ENCODE peak calls at places on chromosomes 11 and 22, in four cellular contexts. S is IMR-90, M is mesendoderm, Y is H1. N is an unnamed sample.

GRCh38 chr11:57213282-57214086 is 23.6 kb downstream of the APLNR start:
- DNase-seq in S (peak), M (peak), Y (peak), N (peak)

GRCh38 chr11:45385844-45386243 is 99.7 kb upstream of the SYT13 start:
- DNase-seq in S (no peak), M (no peak), Y (no peak), N (no peak)

GRCh38 chr11:86244063-86244521 is 461 bp upstream of the EED start:
- DNase-seq in S (peak), M (peak), Y (no peak), N (peak)

GRCh38 chr11:1515082-1516060 is 28.8 kb upstream of the MOB2 start:
- DNase-seq in S (peak), M (peak), Y (peak), N (peak)

GRCh38 chr11:24679686-24680318 is 182.9 kb downstream of the LUZP2 start:
- DNase-seq in S (peak), M (peak), Y (no peak), N (no peak)

GRCh38 chr11:75858613-75859012 is 43.6 kb downstream of the UVRAG start:
- DNase-seq in S (peak), M (peak), Y (no peak), N (no peak)

GRCh38 chr11:76237041-76237649 is 30.8 kb upstream of the WNT11 start:
- DNase-seq in S (no peak), M (no peak), Y (no peak), N (no peak)

GRCh38 chr22:47115921-47116320 is 353.5 kb downstream of the TBC1D22A start:
- DNase-seq in S (no peak), M (no peak), Y (no peak), N (no peak)

GRCh38 chr11:62416596-62416995 is 2.2 kb upstream of the SCGB1A1 start:
- DNase-seq in S (no peak), M (no peak), Y (no peak), N (no peak)

GRCh38 chr11:85805387-85805786 is 5.6 kb downstream of the SYTL2 start:
- DNase-seq in S (peak), M (no peak), Y (no peak), N (no peak)

GRCh38 chr11:94649925-94650623 is 82.9 kb downstream of the PIWIL4 start:
- DNase-seq in S (no peak), M (peak), Y (no peak), N (no peak)

GRCh38 chr22:26669060-26669481 is 11.7 kb downstream of the MIAT start:
- DNase-seq in S (peak), M (peak), Y (peak), N (peak)

GRCh38 chr11:73126804-73127480 is 15.2 kb downstream of the FCHSD2 start:
- DNase-seq in S (no peak), M (no peak), Y (no peak), N (no peak)

GRCh38 chr22:33302049-33302545 is 243.9 kb upstream of the SYN3 start:
- DNase-seq in S (peak), M (peak), Y (peak), N (peak)

GRCh38 chr11:65899356-65900124 is 648 bp downstream of the FOSL1 start:
- DNase-seq in S (peak), M (peak), Y (peak), N (peak)

GRCh38 chr11:44865866-44866272 is 84.8 kb downstream of the TP53I11 start:
- DNase-seq in S (no peak), M (no peak), Y (no peak), N (no peak)

GRCh38 chr22:35380537-35381423 is at the start of gene HMOX1:
- DNase-seq in S (peak), M (peak), Y (peak), N (peak)

GRCh38 chr11:75625970-75626691 is 42.7 kb downstream of the MAP6 start:
- DNase-seq in S (peak), M (peak), Y (no peak), N (no peak)

GRCh38 chr11:94283678-94284077 is 20.7 kb upstream of the IZUMO1R start:
- DNase-seq in S (no peak), M (no peak), Y (no peak), N (no peak)

GRCh38 chr22:45240810-45241631 is at the start of gene KIAA0930:
- DNase-seq in S (peak), M (peak), Y (peak), N (peak)

GRCh38 chr11:7115775-7116174 is 27.0 kb downstream of the RBMXL2 start:
- DNase-seq in S (peak), M (no peak), Y (no peak), N (no peak)

GRCh38 chr22:46862418-46863324 is 100.2 kb downstream of the TBC1D22A start:
- DNase-seq in S (no peak), M (no peak), Y (no peak), N (no peak)

GRCh38 chr22:41831383-41831782 is 1.5 kb upstream of the SREBF2 start:
- DNase-seq in S (no peak), M (peak), Y (no peak), N (no peak)

GRCh38 chr11:102428696-102429095 is 23.9 kb downstream of the TMEM123 start:
- DNase-seq in S (no peak), M (no peak), Y (no peak), N (no peak)

GRCh38 chr11:73268671-73269271 is 3.4 kb upstream of the P2RY6 start:
- DNase-seq in S (no peak), M (no peak), Y (no peak), N (peak)

GRCh38 chr11:75100314-75100713 is 3.6 kb upstream of the OR2AT4 start:
- DNase-seq in S (peak), M (peak), Y (no peak), N (no peak)

GRCh38 chr22:36245805-36246356 is 6.6 kb upstream of the APOL2 start:
- DNase-seq in S (no peak), M (no peak), Y (no peak), N (peak)

GRCh38 chr11:108435066-108435465 is 32.3 kb downstream of the C11orf65 start:
- DNase-seq in S (no peak), M (no peak), Y (no peak), N (no peak)

GRCh38 chr22:41001722-41002122 is 50.5 kb downstream of the RBX1 start:
- DNase-seq in S (peak), M (peak), Y (no peak), N (no peak)

GRCh38 chr22:37982151-37982838 is 2.1 kb downstream of the SOX10 start:
- DNase-seq in S (no peak), M (no peak), Y (no peak), N (no peak)

GRCh38 chr11:6812391-6813005 is 13.0 kb upstream of the OR6A2 start:
- DNase-seq in S (peak), M (peak), Y (no peak), N (peak)

GRCh38 chr11:123405123-123405592 is 24.9 kb upstream of the GRAMD1B start:
- DNase-seq in S (no peak), M (peak), Y (no peak), N (no peak)

GRCh38 chr22:36732609-36733008 is 29.1 kb upstream of the CACNG2 start:
- DNase-seq in S (no peak), M (no peak), Y (no peak), N (peak)

GRCh38 chr11:61697764-61698163 is 17.6 kb downstream of the DAGLA start:
- DNase-seq in S (no peak), M (no peak), Y (no peak), N (no peak)

GRCh38 chr22:26893034-26893710 is 235.8 kb downstream of the MIAT start:
- DNase-seq in S (no peak), M (peak), Y (peak), N (peak)

GRCh38 chr11:72470386-72470785 is 36.1 kb upstream of the CLPB start:
- DNase-seq in S (no peak), M (no peak), Y (no peak), N (no peak)

GRCh38 chr11:66562907-66563583 is 5.4 kb downstream of the CTSF start:
- DNase-seq in S (no peak), M (no peak), Y (no peak), N (no peak)

GRCh38 chr22:47292546-47293320 is 530.3 kb downstream of the TBC1D22A start:
- DNase-seq in S (no peak), M (no peak), Y (no peak), N (no peak)

GRCh38 chr22:39746600-39747262 is 146.8 kb downstream of the ENTHD1 start:
- DNase-seq in S (no peak), M (no peak), Y (no peak), N (no peak)

DNA sequence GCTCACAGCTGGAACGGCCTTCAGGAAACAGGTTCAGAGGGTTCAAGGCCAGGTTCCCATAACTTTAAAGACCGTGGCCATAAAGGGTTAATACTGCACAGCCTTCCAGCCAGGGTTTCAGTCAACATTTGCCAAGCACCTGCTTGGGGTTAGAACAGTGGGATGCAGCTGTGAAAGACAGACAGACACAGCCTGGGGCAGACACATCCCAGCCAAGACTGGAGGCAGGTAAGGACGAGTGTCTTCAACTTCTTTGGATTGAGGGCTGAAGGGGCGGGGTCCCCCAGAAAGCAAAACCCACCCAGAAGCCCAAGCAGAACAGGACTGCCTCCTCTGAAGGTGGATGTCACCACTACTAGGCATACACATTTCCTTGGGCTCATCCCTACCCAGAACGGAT is 14.3 kb downstream of the ARFGAP2 start:
- DNase-seq in S (no peak), M (no peak), Y (no peak), N (no peak)
- H4K5ac ChIP-seq in S (no peak), M (no peak), Y (no peak), N (no peak)

GRCh38 chr22:42924436-42924835 is 67.4 kb upstream of the ARFGAP3 start:
- DNase-seq in S (no peak), M (no peak), Y (no peak), N (no peak)
- H3K4me2 ChIP-seq in S (no peak), M (no peak), Y (no peak), N (no peak)

GRCh38 chr11:134943544-134943943 is 531.5 kb upstream of the B3GAT1 start:
- DNase-seq in S (no peak), M (no peak), Y (no peak), N (no peak)
- H4K5ac ChIP-seq in S (no peak), M (no peak), Y (no peak), N (no peak)

DNA sequence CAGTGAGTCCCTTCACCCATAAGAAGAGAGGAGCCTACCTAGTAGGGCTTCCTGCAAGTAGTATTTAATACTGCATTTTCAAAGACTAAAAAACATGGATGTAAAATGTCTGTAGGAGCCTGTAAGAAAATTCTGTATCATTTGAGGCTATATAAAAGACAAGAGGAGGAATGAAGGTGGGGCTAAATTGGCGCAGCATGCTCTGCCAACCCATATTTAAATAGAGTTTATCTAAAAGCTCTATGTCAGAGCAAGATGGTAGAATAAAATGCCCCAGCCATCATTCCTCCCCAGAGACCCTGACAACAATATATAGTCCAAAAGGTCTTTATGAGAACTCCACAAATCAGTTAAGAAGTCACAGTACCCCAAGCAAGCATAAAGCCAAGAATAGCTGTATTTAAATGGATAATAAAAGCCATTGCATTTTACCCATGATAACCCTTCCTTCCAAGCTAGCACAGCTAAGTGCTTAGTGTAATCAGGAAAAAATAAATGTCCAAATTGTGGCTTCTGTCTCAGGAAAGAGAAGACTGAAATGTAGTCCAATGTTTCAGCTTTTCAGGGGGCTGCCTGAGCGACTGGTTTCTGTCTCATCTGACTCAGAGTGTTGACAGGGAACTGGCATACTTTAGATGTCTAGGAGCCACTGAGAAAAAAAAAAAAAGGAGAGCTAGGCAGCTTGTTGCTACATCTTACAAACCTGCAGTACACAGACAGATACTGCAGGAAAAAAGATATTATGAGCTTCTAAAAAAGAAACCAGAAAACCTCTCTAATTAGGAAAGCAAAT is 258.6 kb downstream of the METTL15 start:
- DNase-seq in S (peak), M (no peak), Y (no peak), N (no peak)
- H3K4me2 ChIP-seq in S (peak), M (no peak), Y (no peak), N (no peak)

DNA sequence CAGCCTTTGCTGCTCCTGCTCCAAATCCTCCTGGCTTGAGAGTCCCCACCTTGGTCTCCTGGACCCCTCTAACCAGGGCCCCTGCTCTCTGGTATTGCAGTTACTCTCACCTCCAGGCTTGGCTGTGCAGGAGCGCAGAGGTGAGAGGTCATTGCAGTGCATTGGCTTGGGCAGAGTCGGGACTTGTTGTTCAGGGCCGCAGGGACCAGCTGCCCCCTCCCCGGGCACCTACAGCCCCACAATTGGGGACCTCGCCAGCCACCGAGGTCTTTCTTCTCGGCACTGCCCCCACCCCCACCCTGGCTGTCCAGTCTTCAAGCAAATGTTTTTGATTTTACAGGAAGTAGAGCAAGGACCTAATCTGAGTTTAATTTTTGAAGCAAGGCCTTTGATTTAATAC is 65.5 kb upstream of the FGF3 start:
- DNase-seq in S (no peak), M (no peak), Y (no peak), N (no peak)
- H4K5ac ChIP-seq in S (no peak), M (no peak), Y (no peak), N (no peak)

DNA sequence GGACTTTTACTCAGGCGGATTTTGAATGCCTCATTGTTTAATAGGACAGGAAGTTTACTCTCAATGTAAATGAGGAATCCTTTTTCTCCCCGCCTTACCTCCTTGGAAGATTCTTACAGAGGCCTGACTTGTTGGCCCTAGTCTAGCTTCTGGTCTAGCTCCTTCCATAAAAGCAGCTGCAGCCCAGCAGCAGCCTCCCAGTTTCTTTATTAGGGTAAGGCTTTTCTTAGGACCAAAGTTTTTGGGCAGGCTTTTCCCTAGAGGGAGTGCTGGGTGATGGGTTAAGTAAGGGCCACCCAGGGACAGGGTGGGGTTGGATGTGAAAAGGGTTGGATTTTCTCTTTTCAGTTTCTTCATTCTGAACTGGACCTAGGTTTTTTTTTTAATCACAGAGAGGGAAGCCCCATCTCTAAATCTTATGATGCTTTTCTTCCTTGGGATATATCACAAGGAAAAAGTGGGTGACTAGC is 49.7 kb downstream of the LIF start:
- DNase-seq in S (no peak), M (no peak), Y (no peak), N (no peak)
- H3K4me2 ChIP-seq in S (peak), M (no peak), Y (peak), N (peak)

GRCh38 chr11:68579455-68579854 is 104.9 kb upstream of the GAL start:
- DNase-seq in S (peak), M (no peak), Y (no peak), N (no peak)
- H4K5ac ChIP-seq in S (no peak), M (no peak), Y (no peak), N (no peak)

DNA sequence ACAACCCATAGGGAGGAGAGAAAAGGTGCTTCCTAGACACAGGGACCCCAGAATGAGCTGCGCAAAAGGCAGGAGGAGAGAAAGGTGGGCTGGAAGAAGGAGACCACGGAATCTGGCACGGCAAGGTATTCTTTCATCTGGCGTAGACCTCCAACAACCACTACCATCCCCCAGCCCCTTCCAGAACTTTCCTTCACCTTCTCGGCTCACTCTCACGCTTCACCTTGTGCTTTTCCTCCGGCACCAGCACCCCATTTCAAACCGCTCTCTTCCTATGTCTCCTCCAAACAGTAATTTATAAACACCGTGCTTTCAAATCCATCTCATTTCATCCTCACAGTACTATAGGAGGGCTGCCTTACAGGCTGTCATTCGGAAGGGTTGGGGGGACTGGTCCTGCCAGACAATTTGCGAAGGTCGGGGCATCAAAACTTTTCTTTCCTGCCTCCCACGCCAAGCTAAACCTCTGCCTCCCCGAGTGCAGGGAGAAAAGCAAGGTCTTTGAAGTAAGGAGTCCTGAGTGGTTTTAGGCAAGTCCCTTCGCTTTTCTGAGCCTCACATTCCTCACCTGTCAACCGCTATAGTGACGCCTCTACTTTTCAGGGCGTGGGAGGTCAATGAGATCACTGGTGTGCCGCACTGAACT is 937 bp downstream of the KCTD21 start:
- DNase-seq in S (no peak), M (no peak), Y (no peak), N (no peak)
- H3K4me2 ChIP-seq in S (peak), M (peak), Y (peak), N (peak)

DNA sequence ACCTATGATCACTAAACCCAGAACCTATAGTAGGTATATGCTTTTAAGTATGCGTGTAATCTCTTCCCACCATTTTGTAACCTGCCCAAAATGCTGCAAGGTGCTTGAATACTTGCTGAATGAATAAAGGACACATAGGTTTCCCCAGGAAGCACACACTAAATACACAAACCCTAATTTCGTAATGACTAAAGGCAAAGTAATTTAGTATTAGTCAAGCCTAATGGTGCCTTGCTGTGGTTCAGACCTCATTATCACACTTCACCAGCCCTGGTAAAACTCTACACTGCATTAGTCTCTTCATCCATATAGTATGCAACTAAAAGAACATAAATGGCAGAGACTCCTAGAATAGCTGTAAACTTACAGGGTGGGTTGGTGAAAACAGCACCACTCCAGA is 289.0 kb upstream of the PITPNB start:
- DNase-seq in S (no peak), M (no peak), Y (no peak), N (no peak)
- H4K5ac ChIP-seq in S (no peak), M (no peak), Y (no peak), N (no peak)

DNA sequence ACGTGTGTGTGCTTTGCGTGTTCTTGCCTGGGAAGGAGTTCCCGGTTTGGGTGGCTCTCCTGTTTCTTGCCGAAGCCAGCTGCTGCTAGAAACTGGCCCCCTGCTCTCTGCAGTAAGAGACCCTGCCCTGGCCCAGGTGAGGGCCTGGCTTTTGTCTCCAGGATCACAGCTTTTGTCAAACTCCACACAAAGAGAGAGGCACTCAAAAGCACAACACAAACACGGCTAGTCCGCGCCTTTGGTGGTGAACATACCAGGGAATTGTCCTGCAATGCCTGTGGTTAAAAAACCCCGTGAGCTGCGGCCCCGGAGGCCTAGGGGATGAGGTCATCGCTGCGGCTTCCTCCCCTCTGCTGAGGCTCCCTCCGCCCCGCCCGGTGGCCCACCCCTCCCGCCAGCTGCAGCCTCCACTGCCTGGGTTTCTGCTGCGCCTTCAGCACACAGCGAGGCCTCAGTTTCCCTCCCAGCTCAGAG is 88.9 kb downstream of the KCNQ1 start:
- DNase-seq in S (peak), M (peak), Y (peak), N (peak)
- H3K4me2 ChIP-seq in S (peak), M (no peak), Y (peak), N (peak)